ENCODE peak calls at places on chromosomes 6 and 20, in six cellular contexts. One of them, this sample, is unnamed.

GRCh38 chr20:6829510-6830116 is 62.1 kb downstream of the BMP2 start:
- DNase-seq in NCI-H69: peak
- DNase-seq in HEK293T: no peak
- DNase-seq in T follicular helper cell: no peak
- DNase-seq in IMR-90: peak
- DNase-seq in C1 segment of cervical spinal cord: no peak
- DNase-seq in this sample: no peak

GRCh38 chr20:12660918-12661317 is 347.9 kb upstream of the SPTLC3 start:
- DNase-seq in HEK293T: peak
- DNase-seq in T follicular helper cell: no peak
- DNase-seq in C1 segment of cervical spinal cord: no peak
- DNase-seq in IMR-90: no peak
- DNase-seq in NCI-H69: peak
- DNase-seq in this sample: no peak

GRCh38 chr6:53813096-53813495 is 18.3 kb downstream of the LRRC1 start:
- DNase-seq in C1 segment of cervical spinal cord: no peak
- DNase-seq in HEK293T: no peak
- DNase-seq in IMR-90: no peak
- DNase-seq in T follicular helper cell: no peak
- DNase-seq in NCI-H69: no peak
- DNase-seq in this sample: no peak

GRCh38 chr6:150063640-150064039 is 5.3 kb downstream of the ULBP3 start:
- DNase-seq in T follicular helper cell: no peak
- DNase-seq in HEK293T: no peak
- DNase-seq in NCI-H69: no peak
- DNase-seq in C1 segment of cervical spinal cord: no peak
- DNase-seq in IMR-90: no peak
- DNase-seq in this sample: no peak

GRCh38 chr6:17836298-17836697 is 129.6 kb upstream of the NUP153 start:
- DNase-seq in HEK293T: no peak
- DNase-seq in IMR-90: no peak
- DNase-seq in NCI-H69: no peak
- DNase-seq in C1 segment of cervical spinal cord: no peak
- DNase-seq in T follicular helper cell: no peak
- DNase-seq in this sample: no peak

GRCh38 chr6:55943329-55943728 is 67.9 kb upstream of the BMP5 start:
- DNase-seq in NCI-H69: no peak
- DNase-seq in T follicular helper cell: no peak
- DNase-seq in C1 segment of cervical spinal cord: no peak
- DNase-seq in HEK293T: no peak
- DNase-seq in IMR-90: peak
- DNase-seq in this sample: no peak

GRCh38 chr6:7137335-7138106 is 29.8 kb downstream of the RREB1 start:
- DNase-seq in IMR-90: peak
- DNase-seq in T follicular helper cell: peak
- DNase-seq in C1 segment of cervical spinal cord: no peak
- DNase-seq in HEK293T: peak
- DNase-seq in NCI-H69: peak
- DNase-seq in this sample: peak

GRCh38 chr20:54292186-54292585 is 84.3 kb downstream of the PFDN4 start:
- DNase-seq in IMR-90: peak
- DNase-seq in HEK293T: no peak
- DNase-seq in C1 segment of cervical spinal cord: no peak
- DNase-seq in NCI-H69: no peak
- DNase-seq in T follicular helper cell: no peak
- DNase-seq in this sample: no peak

GRCh38 chr6:14305629-14306028 is 188.1 kb downstream of the CD83 start:
- DNase-seq in T follicular helper cell: no peak
- DNase-seq in IMR-90: no peak
- DNase-seq in HEK293T: no peak
- DNase-seq in C1 segment of cervical spinal cord: no peak
- DNase-seq in NCI-H69: peak
- DNase-seq in this sample: no peak

GRCh38 chr6:42140051-42140450 is 2.4 kb downstream of the C6orf132 start:
- DNase-seq in T follicular helper cell: no peak
- DNase-seq in IMR-90: no peak
- DNase-seq in NCI-H69: peak
- DNase-seq in C1 segment of cervical spinal cord: no peak
- DNase-seq in HEK293T: no peak
- DNase-seq in this sample: no peak

GRCh38 chr6:84466521-84466920 is 239.1 kb upstream of the CEP162 start:
- DNase-seq in NCI-H69: peak
- DNase-seq in IMR-90: peak
- DNase-seq in T follicular helper cell: no peak
- DNase-seq in C1 segment of cervical spinal cord: no peak
- DNase-seq in HEK293T: no peak
- DNase-seq in this sample: no peak

GRCh38 chr6:88814909-88815308 is 148.5 kb downstream of the RNGTT start:
- DNase-seq in IMR-90: no peak
- DNase-seq in HEK293T: no peak
- DNase-seq in T follicular helper cell: no peak
- DNase-seq in C1 segment of cervical spinal cord: no peak
- DNase-seq in NCI-H69: no peak
- DNase-seq in this sample: no peak